ENCODE peak calls at places on chromosomes 11 and 22, in seven cellular contexts. S is colonic mucosa; I is NCI-H2081; G is tibial nerve; J is stimulated activated CD8-positive, alpha-beta memory T cell treated with anti-CD3 and anti-CD28 coated beads, Interleukin-15, amount 100 ng/mL, for 4 hours; W is effector CD4-positive, alpha-beta T cell; E is activated naive CD4-positive, alpha-beta T cell treated with anti-CD3 and anti-CD28 coated beads for 36 hours. C is an unnamed sample.

GRCh38 chr11:38598413-38598812 is 2000.4 kb upstream of the RAG2 start:
- DNase-seq in J (no peak), I (no peak), E (no peak), G (no peak), S (no peak), W (no peak), C (no peak)

GRCh38 chr22:29158546-29158945 is 47.1 kb upstream of the EMID1 start:
- DNase-seq in E (no peak), G (no peak), S (no peak), I (no peak), W (no peak), J (no peak), C (no peak)

GRCh38 chr11:120547871-120548681 is 36.5 kb downstream of the GRIK4 start:
- DNase-seq in I (peak), E (no peak), W (no peak), J (no peak), G (peak), S (peak), C (peak)

GRCh38 chr11:75174781-75175370 is 24.0 kb downstream of the SLCO2B1 start:
- DNase-seq in G (no peak), E (peak), S (no peak), J (no peak), W (no peak), I (no peak), C (no peak)

GRCh38 chr11:126502982-126503381 is 147.5 kb downstream of the ST3GAL4 start:
- DNase-seq in G (no peak), W (no peak), I (no peak), E (no peak), J (no peak), S (no peak), C (no peak)

GRCh38 chr11:99015634-99016454 is 4.9 kb upstream of the CNTN5 start:
- DNase-seq in I (peak), W (no peak), G (no peak), J (no peak), S (no peak), E (no peak), C (no peak)

GRCh38 chr11:79229047-79229446 is 211.8 kb downstream of the TENM4 start:
- DNase-seq in W (no peak), G (no peak), I (no peak), J (no peak), S (no peak), E (no peak), C (no peak)

GRCh38 chr11:69393178-69393832 is 88.2 kb upstream of the LINC01488 start:
- DNase-seq in I (no peak), J (no peak), W (no peak), G (no peak), E (no peak), S (no peak), C (no peak)

GRCh38 chr11:78022397-78023396 is at the start of gene KCTD14:
- DNase-seq in J (no peak), W (no peak), E (no peak), G (no peak), I (peak), S (peak), C (no peak)

GRCh38 chr22:19680287-19680881 is 33.9 kb upstream of the SEPTIN5 start:
- DNase-seq in G (no peak), W (no peak), S (no peak), I (no peak), E (no peak), J (no peak), C (no peak)